ENCODE peak calls at places on chromosomes 1 and 21, in ten cellular contexts. One of them, this sample, is unnamed.

GRCh38 chr1:200161801-200162200 is 134.3 kb downstream of the NR5A2 start:
- DNase-seq in A549: no peak
- DNase-seq in aorta: no peak
- DNase-seq in psoas muscle: no peak
- DNase-seq in mesenchymal stem cell: no peak
- DNase-seq in CD8-positive, alpha-beta memory T cell: no peak
- DNase-seq in PC-3: no peak
- DNase-seq in left lung: no peak
- DNase-seq in CD8-positive, alpha-beta T cell: no peak
- DNase-seq in upper lobe of right lung: no peak
- DNase-seq in this sample: no peak

GRCh38 chr1:212512731-212513559 is 80.2 kb downstream of the NENF start:
- DNase-seq in mesenchymal stem cell: peak; percentile 46
- DNase-seq in CD8-positive, alpha-beta T cell: no peak
- DNase-seq in left lung: no peak
- DNase-seq in aorta: no peak
- DNase-seq in PC-3: peak; percentile 90
- DNase-seq in upper lobe of right lung: no peak
- DNase-seq in CD8-positive, alpha-beta memory T cell: no peak
- DNase-seq in A549: peak; percentile 81
- DNase-seq in psoas muscle: no peak
- DNase-seq in this sample: no peak

GRCh38 chr1:19101244-19101643 is 108.8 kb downstream of the UBR4 start:
- DNase-seq in left lung: no peak
- DNase-seq in upper lobe of right lung: no peak
- DNase-seq in aorta: no peak
- DNase-seq in CD8-positive, alpha-beta memory T cell: no peak
- DNase-seq in CD8-positive, alpha-beta T cell: no peak
- DNase-seq in A549: no peak
- DNase-seq in PC-3: peak; percentile 12
- DNase-seq in psoas muscle: no peak
- DNase-seq in mesenchymal stem cell: no peak
- DNase-seq in this sample: no peak

GRCh38 chr1:170483041-170483440 is 48.9 kb upstream of the GORAB start:
- DNase-seq in upper lobe of right lung: no peak
- DNase-seq in CD8-positive, alpha-beta T cell: no peak
- DNase-seq in A549: no peak
- DNase-seq in aorta: no peak
- DNase-seq in PC-3: no peak
- DNase-seq in mesenchymal stem cell: no peak
- DNase-seq in CD8-positive, alpha-beta memory T cell: no peak
- DNase-seq in left lung: no peak
- DNase-seq in psoas muscle: no peak
- DNase-seq in this sample: no peak

GRCh38 chr1:248810727-248811513 is 14.8 kb downstream of the SH3BP5L start:
- DNase-seq in left lung: no peak
- DNase-seq in psoas muscle: no peak
- DNase-seq in A549: no peak
- DNase-seq in CD8-positive, alpha-beta T cell: no peak
- DNase-seq in CD8-positive, alpha-beta memory T cell: no peak
- DNase-seq in aorta: no peak
- DNase-seq in mesenchymal stem cell: no peak
- DNase-seq in upper lobe of right lung: no peak
- DNase-seq in PC-3: peak; percentile 89
- DNase-seq in this sample: peak; percentile 24

GRCh38 chr1:79131626-79132025 is 125.1 kb upstream of the ADGRL4 start:
- DNase-seq in mesenchymal stem cell: no peak
- DNase-seq in CD8-positive, alpha-beta memory T cell: no peak
- DNase-seq in psoas muscle: no peak
- DNase-seq in upper lobe of right lung: no peak
- DNase-seq in CD8-positive, alpha-beta T cell: no peak
- DNase-seq in aorta: no peak
- DNase-seq in PC-3: no peak
- DNase-seq in left lung: no peak
- DNase-seq in A549: no peak
- DNase-seq in this sample: no peak

GRCh38 chr1:24150228-24151174 is 7.6 kb upstream of the IL22RA1 start:
- DNase-seq in mesenchymal stem cell: peak; percentile 77
- DNase-seq in psoas muscle: peak; percentile 88
- DNase-seq in upper lobe of right lung: peak; percentile 94
- DNase-seq in CD8-positive, alpha-beta T cell: peak; percentile 90
- DNase-seq in aorta: peak; percentile 96
- DNase-seq in A549: peak; percentile 89
- DNase-seq in left lung: peak; percentile 97
- DNase-seq in PC-3: peak; percentile 95
- DNase-seq in CD8-positive, alpha-beta memory T cell: peak; percentile 89
- DNase-seq in this sample: peak; percentile 62

GRCh38 chr1:89780721-89781120 is 40.1 kb upstream of the LRRC8D start:
- DNase-seq in left lung: no peak
- DNase-seq in mesenchymal stem cell: peak; percentile 62
- DNase-seq in psoas muscle: no peak
- DNase-seq in upper lobe of right lung: no peak
- DNase-seq in CD8-positive, alpha-beta memory T cell: no peak
- DNase-seq in aorta: no peak
- DNase-seq in A549: peak; percentile 69
- DNase-seq in CD8-positive, alpha-beta T cell: no peak
- DNase-seq in PC-3: peak; percentile 76
- DNase-seq in this sample: no peak

GRCh38 chr1:154425172-154425571 is 20.0 kb downstream of the IL6R start:
- DNase-seq in left lung: no peak
- DNase-seq in mesenchymal stem cell: no peak
- DNase-seq in A549: no peak
- DNase-seq in CD8-positive, alpha-beta memory T cell: peak; percentile 1
- DNase-seq in PC-3: no peak
- DNase-seq in CD8-positive, alpha-beta T cell: no peak
- DNase-seq in upper lobe of right lung: no peak
- DNase-seq in aorta: no peak
- DNase-seq in psoas muscle: no peak
- DNase-seq in this sample: no peak

GRCh38 chr1:30028939-30029338 is 694.4 kb downstream of the MATN1 start:
- DNase-seq in psoas muscle: no peak
- DNase-seq in PC-3: no peak
- DNase-seq in A549: no peak
- DNase-seq in upper lobe of right lung: no peak
- DNase-seq in left lung: no peak
- DNase-seq in CD8-positive, alpha-beta T cell: no peak
- DNase-seq in mesenchymal stem cell: no peak
- DNase-seq in CD8-positive, alpha-beta memory T cell: no peak
- DNase-seq in aorta: no peak
- DNase-seq in this sample: no peak

GRCh38 chr21:43782741-43783700 is 6.4 kb upstream of the RRP1 start:
- DNase-seq in upper lobe of right lung: no peak
- DNase-seq in CD8-positive, alpha-beta memory T cell: no peak
- DNase-seq in left lung: no peak
- DNase-seq in mesenchymal stem cell: no peak
- DNase-seq in aorta: peak; percentile 66
- DNase-seq in psoas muscle: no peak
- DNase-seq in PC-3: peak; percentile 86
- DNase-seq in CD8-positive, alpha-beta T cell: no peak
- DNase-seq in A549: no peak
- DNase-seq in this sample: peak; percentile 78

GRCh38 chr1:200107004-200107470 is 79.5 kb downstream of the NR5A2 start:
- DNase-seq in left lung: peak; percentile 47
- DNase-seq in CD8-positive, alpha-beta memory T cell: no peak
- DNase-seq in PC-3: peak; percentile 58
- DNase-seq in upper lobe of right lung: no peak
- DNase-seq in aorta: no peak
- DNase-seq in mesenchymal stem cell: peak; percentile 26
- DNase-seq in psoas muscle: no peak
- DNase-seq in CD8-positive, alpha-beta T cell: no peak
- DNase-seq in A549: peak; percentile 10
- DNase-seq in this sample: no peak

GRCh38 chr1:192766009-192766625 is 42.7 kb upstream of the RGS2 start:
- DNase-seq in CD8-positive, alpha-beta T cell: no peak
- DNase-seq in aorta: no peak
- DNase-seq in A549: no peak
- DNase-seq in PC-3: peak; percentile 70
- DNase-seq in mesenchymal stem cell: peak; percentile 54
- DNase-seq in left lung: no peak
- DNase-seq in psoas muscle: no peak
- DNase-seq in CD8-positive, alpha-beta memory T cell: no peak
- DNase-seq in upper lobe of right lung: no peak
- DNase-seq in this sample: no peak

GRCh38 chr1:28602536-28603439 is 10.7 kb downstream of the RAB42 start:
- DNase-seq in CD8-positive, alpha-beta T cell: peak; percentile 43
- DNase-seq in PC-3: peak; percentile 86
- DNase-seq in CD8-positive, alpha-beta memory T cell: no peak
- DNase-seq in A549: peak; percentile 70
- DNase-seq in psoas muscle: no peak
- DNase-seq in mesenchymal stem cell: peak; percentile 85
- DNase-seq in left lung: no peak
- DNase-seq in upper lobe of right lung: no peak
- DNase-seq in aorta: no peak
- DNase-seq in this sample: no peak

GRCh38 chr1:14733053-14733778 is 134.7 kb downstream of the KAZN start:
- DNase-seq in left lung: no peak
- DNase-seq in PC-3: no peak
- DNase-seq in psoas muscle: no peak
- DNase-seq in CD8-positive, alpha-beta T cell: no peak
- DNase-seq in A549: no peak
- DNase-seq in mesenchymal stem cell: peak; percentile 56
- DNase-seq in CD8-positive, alpha-beta memory T cell: no peak
- DNase-seq in upper lobe of right lung: no peak
- DNase-seq in aorta: no peak
- DNase-seq in this sample: peak; percentile 86

GRCh38 chr1:58035523-58035922 is 511.0 kb downstream of the OMA1 start:
- DNase-seq in psoas muscle: no peak
- DNase-seq in left lung: no peak
- DNase-seq in CD8-positive, alpha-beta memory T cell: no peak
- DNase-seq in upper lobe of right lung: no peak
- DNase-seq in CD8-positive, alpha-beta T cell: no peak
- DNase-seq in A549: peak; percentile 4
- DNase-seq in PC-3: no peak
- DNase-seq in mesenchymal stem cell: no peak
- DNase-seq in aorta: no peak
- DNase-seq in this sample: no peak

GRCh38 chr1:32981003-32981909 is 16.6 kb upstream of the RNF19B start:
- DNase-seq in aorta: no peak
- DNase-seq in CD8-positive, alpha-beta T cell: peak; percentile 64
- DNase-seq in A549: peak; percentile 91
- DNase-seq in upper lobe of right lung: peak; percentile 81
- DNase-seq in psoas muscle: no peak
- DNase-seq in left lung: no peak
- DNase-seq in CD8-positive, alpha-beta memory T cell: peak; percentile 73
- DNase-seq in PC-3: peak; percentile 96
- DNase-seq in mesenchymal stem cell: peak; percentile 78
- DNase-seq in this sample: peak; percentile 95

GRCh38 chr1:176843352-176844297 is 320.9 kb downstream of the ASTN1 start:
- DNase-seq in aorta: no peak
- DNase-seq in psoas muscle: peak; percentile 13
- DNase-seq in upper lobe of right lung: no peak
- DNase-seq in CD8-positive, alpha-beta T cell: no peak
- DNase-seq in left lung: no peak
- DNase-seq in A549: peak; percentile 43
- DNase-seq in PC-3: peak; percentile 29
- DNase-seq in mesenchymal stem cell: peak; percentile 42
- DNase-seq in CD8-positive, alpha-beta memory T cell: no peak
- DNase-seq in this sample: no peak

GRCh38 chr21:36129219-36129618 is 5.7 kb upstream of the CBR3 start:
- DNase-seq in upper lobe of right lung: no peak
- DNase-seq in A549: no peak
- DNase-seq in CD8-positive, alpha-beta T cell: no peak
- DNase-seq in psoas muscle: no peak
- DNase-seq in PC-3: no peak
- DNase-seq in left lung: no peak
- DNase-seq in mesenchymal stem cell: no peak
- DNase-seq in aorta: no peak
- DNase-seq in CD8-positive, alpha-beta memory T cell: no peak
- DNase-seq in this sample: no peak
- H3K27ac ChIP-seq in upper lobe of right lung: no peak overlapping the region
- H3K27ac ChIP-seq in A549: no peak overlapping the region
- H3K27ac ChIP-seq in CD8-positive, alpha-beta T cell: no peak overlapping the region
- H3K27ac ChIP-seq in psoas muscle: no peak overlapping the region
- H3K27ac ChIP-seq in PC-3: no peak overlapping the region
- H3K27ac ChIP-seq in left lung: no peak overlapping the region
- H3K27ac ChIP-seq in mesenchymal stem cell: no peak overlapping the region
- H3K27ac ChIP-seq in aorta: no peak overlapping the region
- H3K27ac ChIP-seq in CD8-positive, alpha-beta memory T cell: no peak overlapping the region
- H3K27ac ChIP-seq in this sample: no peak overlapping the region

DNA sequence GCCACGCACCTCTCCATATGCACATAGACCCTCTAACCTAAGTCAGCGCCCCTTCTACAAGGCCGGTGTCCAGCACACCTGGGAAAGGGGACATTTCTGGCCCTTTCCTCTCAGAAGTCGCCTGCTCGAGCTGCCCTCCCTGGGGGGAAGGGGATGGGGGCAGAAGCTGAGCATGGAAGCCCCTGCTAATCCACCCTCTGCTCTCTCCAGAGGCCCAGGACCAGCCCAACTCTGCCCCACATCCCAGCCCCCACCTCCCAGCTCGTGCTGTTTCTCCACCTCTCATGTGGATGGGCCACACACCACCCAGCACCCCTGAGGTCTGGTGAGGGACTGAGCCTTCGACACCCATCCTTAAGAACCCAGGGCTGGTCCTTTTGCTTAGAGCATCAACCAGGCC is 14.8 kb downstream of the TNFRSF1B start:
- DNase-seq in CD8-positive, alpha-beta memory T cell: no peak
- DNase-seq in CD8-positive, alpha-beta T cell: no peak
- DNase-seq in psoas muscle: no peak
- DNase-seq in PC-3: no peak
- DNase-seq in aorta: no peak
- DNase-seq in upper lobe of right lung: no peak
- DNase-seq in left lung: peak; percentile 43
- DNase-seq in A549: no peak
- DNase-seq in mesenchymal stem cell: no peak
- DNase-seq in this sample: no peak
- H3K27ac ChIP-seq in CD8-positive, alpha-beta memory T cell: no peak overlapping the region
- H3K27ac ChIP-seq in CD8-positive, alpha-beta T cell: no peak overlapping the region
- H3K27ac ChIP-seq in psoas muscle: no peak overlapping the region
- H3K27ac ChIP-seq in PC-3: no peak overlapping the region
- H3K27ac ChIP-seq in aorta: no peak overlapping the region
- H3K27ac ChIP-seq in upper lobe of right lung: peak overlapping the region; percentile 81
- H3K27ac ChIP-seq in left lung: peak overlapping the region; percentile 94
- H3K27ac ChIP-seq in A549: no peak overlapping the region
- H3K27ac ChIP-seq in mesenchymal stem cell: no peak overlapping the region
- H3K27ac ChIP-seq in this sample: no peak overlapping the region

GRCh38 chr1:178126790-178127189 is 32.9 kb downstream of the RASAL2 start:
- DNase-seq in mesenchymal stem cell: peak; percentile 77
- DNase-seq in aorta: no peak
- DNase-seq in CD8-positive, alpha-beta memory T cell: no peak
- DNase-seq in psoas muscle: no peak
- DNase-seq in left lung: no peak
- DNase-seq in upper lobe of right lung: no peak
- DNase-seq in CD8-positive, alpha-beta T cell: no peak
- DNase-seq in A549: peak; percentile 83
- DNase-seq in PC-3: peak; percentile 89
- DNase-seq in this sample: peak; percentile 95
- H3K27ac ChIP-seq in mesenchymal stem cell: peak overlapping the region; percentile 53
- H3K27ac ChIP-seq in aorta: no peak overlapping the region
- H3K27ac ChIP-seq in CD8-positive, alpha-beta memory T cell: no peak overlapping the region
- H3K27ac ChIP-seq in psoas muscle: no peak overlapping the region
- H3K27ac ChIP-seq in left lung: peak overlapping the region; percentile 67
- H3K27ac ChIP-seq in upper lobe of right lung: peak overlapping the region; percentile 15
- H3K27ac ChIP-seq in CD8-positive, alpha-beta T cell: no peak overlapping the region
- H3K27ac ChIP-seq in A549: peak overlapping the region; percentile 49
- H3K27ac ChIP-seq in PC-3: peak overlapping the region; percentile 90
- H3K27ac ChIP-seq in this sample: peak overlapping the region; percentile 98

DNA sequence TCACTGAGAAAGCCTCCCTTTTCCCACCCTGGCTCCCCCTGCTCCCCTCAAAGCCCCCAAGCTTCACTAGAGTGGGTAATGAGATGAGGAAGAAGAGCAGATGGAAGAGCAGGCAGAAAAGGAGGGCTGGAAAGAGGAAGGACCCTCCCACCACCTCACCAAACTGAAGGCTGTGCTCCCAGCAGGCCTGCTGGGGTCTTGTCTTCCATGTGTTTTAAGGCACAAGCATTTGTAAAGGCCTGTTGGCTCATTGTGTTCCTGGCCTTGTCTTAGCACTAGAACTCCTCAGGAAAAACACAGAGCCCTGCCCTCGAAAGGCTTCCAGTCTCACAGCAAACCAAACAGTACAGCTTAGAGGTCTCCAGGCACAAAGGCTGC is 51.5 kb downstream of the TOMM20 start:
- DNase-seq in left lung: no peak
- DNase-seq in upper lobe of right lung: peak; percentile 16
- DNase-seq in CD8-positive, alpha-beta T cell: no peak
- DNase-seq in psoas muscle: no peak
- DNase-seq in aorta: no peak
- DNase-seq in CD8-positive, alpha-beta memory T cell: no peak
- DNase-seq in mesenchymal stem cell: no peak
- DNase-seq in PC-3: no peak
- DNase-seq in A549: no peak
- DNase-seq in this sample: no peak
- H3K27ac ChIP-seq in left lung: peak overlapping the region; percentile 92
- H3K27ac ChIP-seq in upper lobe of right lung: peak overlapping the region; percentile 66
- H3K27ac ChIP-seq in CD8-positive, alpha-beta T cell: no peak overlapping the region
- H3K27ac ChIP-seq in psoas muscle: peak overlapping the region; percentile 96
- H3K27ac ChIP-seq in aorta: peak overlapping the region; percentile 32
- H3K27ac ChIP-seq in CD8-positive, alpha-beta memory T cell: no peak overlapping the region
- H3K27ac ChIP-seq in mesenchymal stem cell: no peak overlapping the region
- H3K27ac ChIP-seq in PC-3: peak overlapping the region; percentile 95
- H3K27ac ChIP-seq in A549: peak overlapping the region; percentile 98
- H3K27ac ChIP-seq in this sample: no peak overlapping the region

This sample was measured in epithelial cell of prostate.